ENCODE peak calls at places on chromosomes 5 and 9, in six cellular contexts. J, S, E, Q, H and M are unnamed samples.

GRCh38 chr5:119304439-119304838 is 51.4 kb upstream of the TNFAIP8 start:
- DNase-seq in J (no peak), S (peak), E (no peak), Q (no peak), H (no peak), M (no peak)

GRCh38 chr5:158654415-158654814 is 445.3 kb downstream of the EBF1 start:
- DNase-seq in J (no peak), S (no peak), E (no peak), Q (no peak), H (no peak), M (no peak)

GRCh38 chr5:149725296-149725695 is 4.8 kb upstream of the PPARGC1B start:
- DNase-seq in J (no peak), S (no peak), E (no peak), Q (no peak), H (no peak), M (no peak)

GRCh38 chr5:35876454-35876853 is 19.8 kb downstream of the IL7R start:
- DNase-seq in J (no peak), S (peak), E (peak), Q (no peak), H (no peak), M (no peak)

GRCh38 chr9:9719373-9720112 is 893.3 kb downstream of the PTPRD start:
- DNase-seq in J (no peak), S (no peak), E (no peak), Q (no peak), H (no peak), M (no peak)

GRCh38 chr5:122726990-122727616 is 47.8 kb upstream of the SNX2 start:
- DNase-seq in J (peak), S (peak), E (peak), Q (peak), H (peak), M (peak)

GRCh38 chr5:123150089-123150488 is 61.0 kb downstream of the PRDM6 start:
- DNase-seq in J (no peak), S (no peak), E (no peak), Q (no peak), H (no peak), M (no peak)

GRCh38 chr5:175235251-175235963 is 208.6 kb downstream of the DRD1 start:
- DNase-seq in J (no peak), S (no peak), E (no peak), Q (no peak), H (no peak), M (no peak)

GRCh38 chr5:151739939-151740335 is 18.5 kb downstream of the ATOX1 start:
- DNase-seq in J (peak), S (peak), E (peak), Q (peak), H (peak), M (no peak)

DNA sequence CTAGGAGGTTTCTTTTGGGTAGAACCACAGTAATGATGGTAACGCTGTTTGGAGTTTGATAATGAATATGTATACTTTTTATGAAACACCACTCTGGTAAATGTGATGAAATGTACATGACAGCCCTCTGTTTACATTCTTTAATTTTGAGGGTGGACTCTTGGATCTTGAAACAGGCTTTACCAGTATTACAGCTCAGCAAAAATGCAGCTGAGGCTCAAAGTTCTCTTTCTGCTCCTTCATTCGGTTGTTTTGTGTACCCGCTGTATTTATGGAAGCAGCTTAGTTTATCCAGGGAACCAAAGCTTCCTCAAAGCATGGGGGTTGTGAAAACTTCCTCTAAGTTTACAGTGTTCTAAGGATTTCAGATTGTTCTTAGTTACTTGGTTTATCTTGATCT is 11.1 kb downstream of the GAPVD1 start:
- DNase-seq in J (no peak), S (peak), E (peak), Q (no peak), H (no peak), M (no peak)
- TF ChIP-seq CTCF in J (no peak), S (no peak), E (no peak), Q (no peak), H (no peak), M (no peak)

GRCh38 chr5:160369990-160370712 is at the start of gene C1QTNF2:
- DNase-seq in J (peak), S (peak), E (peak), Q (no peak), H (peak), M (no peak)

GRCh38 chr5:160366230-160366629 is 4.2 kb downstream of the C1QTNF2 start:
- DNase-seq in J (no peak), S (no peak), E (no peak), Q (no peak), H (no peak), M (no peak)

GRCh38 chr5:160375166-160375565 is 4.7 kb upstream of the C1QTNF2 start:
- DNase-seq in J (no peak), S (no peak), E (no peak), Q (peak), H (no peak), M (no peak)

GRCh38 chr5:160367261-160367660 is 3.2 kb downstream of the C1QTNF2 start:
- DNase-seq in J (no peak), S (no peak), E (no peak), Q (no peak), H (no peak), M (no peak)

DNA sequence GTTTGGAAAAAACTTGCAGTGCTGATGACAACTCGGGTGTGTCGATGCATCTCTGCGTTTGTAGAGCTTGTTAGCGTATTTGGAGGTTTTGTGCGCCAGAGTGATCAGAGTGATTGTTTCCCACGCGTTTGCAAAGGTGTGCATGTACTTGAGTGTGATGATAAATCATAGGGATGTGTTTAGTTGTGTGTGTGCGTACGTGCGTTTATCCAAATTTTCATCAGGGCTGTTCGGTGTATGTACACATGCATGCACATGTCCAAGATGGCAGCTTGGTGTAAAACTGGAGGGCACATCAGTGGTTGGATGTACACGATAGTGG is 248 bp upstream of the C1QTNF2 start:
- DNase-seq in J (no peak), S (no peak), E (no peak), Q (no peak), H (no peak), M (no peak)
- H3K4me3 ChIP-seq in J (peak), S (peak), E (peak), Q (peak), H (peak), M (peak)

GRCh38 chr9:122159026-122159924 is at the start of the genes MORN5 and NDUFA8:
- DNase-seq in J (peak), S (peak), E (peak), Q (peak), H (peak), M (peak)
- TF ChIP-seq CTCF in J (no peak), S (no peak), E (no peak), Q (no peak), H (no peak), M (no peak)

GRCh38 chr5:127517480-127518318 is at the start of gene PRRC1:
- DNase-seq in J (peak), S (peak), E (peak), Q (peak), H (no peak), M (peak)
- H3K4me3 ChIP-seq in J (peak), S (peak), E (peak), Q (peak), H (peak), M (peak)